ENCODE peak calls at places on chromosome 1, in six cellular contexts. One of them, this sample, is unnamed.

GRCh38 chr1:167775178-167775577 is 53.4 kb downstream of the MPZL1 start:
- DNase-seq in astrocyte: peak
- DNase-seq in adipocyte: peak
- DNase-seq in Calu3: no peak
- DNase-seq in EH: peak
- DNase-seq in NCI-H748 treated with DMSO at 0.1 percent for 48 hours: no peak
- DNase-seq in this sample: no peak

GRCh38 chr1:64624446-64624766 is 120.5 kb upstream of the RAVER2 start:
- DNase-seq in adipocyte: peak
- DNase-seq in EH: peak
- DNase-seq in NCI-H748 treated with DMSO at 0.1 percent for 48 hours: peak
- DNase-seq in astrocyte: peak
- DNase-seq in Calu3: no peak
- DNase-seq in this sample: no peak

GRCh38 chr1:159054427-159054826 is 22.1 kb downstream of the AIM2 start:
- DNase-seq in Calu3: no peak
- DNase-seq in adipocyte: peak
- DNase-seq in EH: peak
- DNase-seq in astrocyte: peak
- DNase-seq in NCI-H748 treated with DMSO at 0.1 percent for 48 hours: no peak
- DNase-seq in this sample: no peak

GRCh38 chr1:113931456-113931855 is 2.3 kb downstream of the HIPK1 start:
- DNase-seq in adipocyte: peak
- DNase-seq in astrocyte: peak
- DNase-seq in EH: peak
- DNase-seq in Calu3: no peak
- DNase-seq in NCI-H748 treated with DMSO at 0.1 percent for 48 hours: no peak
- DNase-seq in this sample: peak

GRCh38 chr1:109876617-109877319 is 33.9 kb upstream of the CSF1 start:
- DNase-seq in Calu3: no peak
- DNase-seq in adipocyte: peak
- DNase-seq in EH: peak
- DNase-seq in astrocyte: peak
- DNase-seq in NCI-H748 treated with DMSO at 0.1 percent for 48 hours: no peak
- DNase-seq in this sample: no peak

GRCh38 chr1:185360714-185361113 is 43.7 kb upstream of the IVNS1ABP start:
- DNase-seq in NCI-H748 treated with DMSO at 0.1 percent for 48 hours: no peak
- DNase-seq in EH: peak
- DNase-seq in Calu3: no peak
- DNase-seq in astrocyte: peak
- DNase-seq in adipocyte: no peak
- DNase-seq in this sample: no peak

GRCh38 chr1:6475381-6476133 is 9.6 kb upstream of the TNFRSF25 start:
- DNase-seq in astrocyte: no peak
- DNase-seq in adipocyte: peak
- DNase-seq in Calu3: peak
- DNase-seq in EH: peak
- DNase-seq in NCI-H748 treated with DMSO at 0.1 percent for 48 hours: no peak
- DNase-seq in this sample: peak

GRCh38 chr1:106921186-106921585 is 135.3 kb upstream of the PRMT6 start:
- DNase-seq in astrocyte: peak
- DNase-seq in EH: peak
- DNase-seq in NCI-H748 treated with DMSO at 0.1 percent for 48 hours: no peak
- DNase-seq in Calu3: no peak
- DNase-seq in adipocyte: no peak
- DNase-seq in this sample: no peak

GRCh38 chr1:215819114-215819513 is 252.0 kb downstream of the KCTD3 start:
- DNase-seq in astrocyte: peak
- DNase-seq in Calu3: no peak
- DNase-seq in EH: peak
- DNase-seq in adipocyte: peak
- DNase-seq in NCI-H748 treated with DMSO at 0.1 percent for 48 hours: no peak
- DNase-seq in this sample: no peak

GRCh38 chr1:77238463-77238862 is 19.2 kb upstream of the PIGK start:
- DNase-seq in Calu3: no peak
- DNase-seq in NCI-H748 treated with DMSO at 0.1 percent for 48 hours: no peak
- DNase-seq in astrocyte: no peak
- DNase-seq in EH: no peak
- DNase-seq in adipocyte: no peak
- DNase-seq in this sample: no peak

GRCh38 chr1:229230136-229230892 is 40.6 kb upstream of the RAB4A start:
- DNase-seq in EH: no peak
- DNase-seq in NCI-H748 treated with DMSO at 0.1 percent for 48 hours: no peak
- DNase-seq in adipocyte: no peak
- DNase-seq in astrocyte: no peak
- DNase-seq in Calu3: peak
- DNase-seq in this sample: no peak

GRCh38 chr1:92031281-92032110 is 1.7 kb downstream of the EPHX4 start:
- DNase-seq in EH: peak
- DNase-seq in astrocyte: no peak
- DNase-seq in Calu3: no peak
- DNase-seq in NCI-H748 treated with DMSO at 0.1 percent for 48 hours: no peak
- DNase-seq in adipocyte: peak
- DNase-seq in this sample: no peak

GRCh38 chr1:94636625-94637024 is 95.1 kb upstream of the F3 start:
- DNase-seq in EH: peak
- DNase-seq in NCI-H748 treated with DMSO at 0.1 percent for 48 hours: no peak
- DNase-seq in Calu3: no peak
- DNase-seq in adipocyte: peak
- DNase-seq in astrocyte: peak
- DNase-seq in this sample: no peak

GRCh38 chr1:93750946-93751345 is 69.3 kb upstream of the BCAR3 start:
- DNase-seq in astrocyte: no peak
- DNase-seq in Calu3: no peak
- DNase-seq in NCI-H748 treated with DMSO at 0.1 percent for 48 hours: no peak
- DNase-seq in EH: no peak
- DNase-seq in adipocyte: no peak
- DNase-seq in this sample: no peak

GRCh38 chr1:20472860-20473711 is 12.9 kb downstream of the CAMK2N1 start:
- DNase-seq in adipocyte: peak
- DNase-seq in NCI-H748 treated with DMSO at 0.1 percent for 48 hours: no peak
- DNase-seq in astrocyte: no peak
- DNase-seq in EH: peak
- DNase-seq in Calu3: no peak
- DNase-seq in this sample: no peak

GRCh38 chr1:194289569-194290266 is 1103.3 kb upstream of the B3GALT2 start:
- DNase-seq in EH: no peak
- DNase-seq in NCI-H748 treated with DMSO at 0.1 percent for 48 hours: no peak
- DNase-seq in Calu3: peak
- DNase-seq in astrocyte: no peak
- DNase-seq in adipocyte: no peak
- DNase-seq in this sample: no peak

GRCh38 chr1:208177656-208178055 is 66.5 kb downstream of the PLXNA2 start:
- DNase-seq in NCI-H748 treated with DMSO at 0.1 percent for 48 hours: peak
- DNase-seq in EH: no peak
- DNase-seq in Calu3: no peak
- DNase-seq in adipocyte: no peak
- DNase-seq in astrocyte: peak
- DNase-seq in this sample: no peak

GRCh38 chr1:27007909-27008582 is 4.6 kb downstream of the TENT5B start:
- DNase-seq in NCI-H748 treated with DMSO at 0.1 percent for 48 hours: no peak
- DNase-seq in astrocyte: no peak
- DNase-seq in EH: peak
- DNase-seq in adipocyte: peak
- DNase-seq in Calu3: peak
- DNase-seq in this sample: peak

GRCh38 chr1:18064564-18064963 is 43.0 kb upstream of the IGSF21 start:
- DNase-seq in EH: no peak
- DNase-seq in astrocyte: no peak
- DNase-seq in adipocyte: no peak
- DNase-seq in Calu3: no peak
- DNase-seq in NCI-H748 treated with DMSO at 0.1 percent for 48 hours: no peak
- DNase-seq in this sample: no peak

GRCh38 chr1:50968884-50969610 is 998 bp upstream of the CDKN2C start:
- DNase-seq in astrocyte: no peak
- DNase-seq in NCI-H748 treated with DMSO at 0.1 percent for 48 hours: peak
- DNase-seq in EH: peak
- DNase-seq in adipocyte: peak
- DNase-seq in Calu3: peak
- DNase-seq in this sample: peak

GRCh38 chr1:7093297-7093696 is 308.0 kb downstream of the CAMTA1 start:
- DNase-seq in Calu3: no peak
- DNase-seq in EH: no peak
- DNase-seq in adipocyte: no peak
- DNase-seq in astrocyte: no peak
- DNase-seq in NCI-H748 treated with DMSO at 0.1 percent for 48 hours: no peak
- DNase-seq in this sample: no peak

GRCh38 chr1:82818596-82818995 is 1017.9 kb downstream of the ADGRL2 start:
- DNase-seq in NCI-H748 treated with DMSO at 0.1 percent for 48 hours: peak
- DNase-seq in astrocyte: no peak
- DNase-seq in Calu3: no peak
- DNase-seq in adipocyte: no peak
- DNase-seq in EH: no peak
- DNase-seq in this sample: no peak

GRCh38 chr1:151511636-151512215 is 539 bp downstream of the CGN start:
- DNase-seq in astrocyte: no peak
- DNase-seq in adipocyte: peak
- DNase-seq in Calu3: peak
- DNase-seq in NCI-H748 treated with DMSO at 0.1 percent for 48 hours: peak
- DNase-seq in EH: peak
- DNase-seq in this sample: peak

GRCh38 chr1:246591504-246591903 is 25.2 kb downstream of the CNST start:
- DNase-seq in adipocyte: no peak
- DNase-seq in EH: no peak
- DNase-seq in astrocyte: no peak
- DNase-seq in Calu3: no peak
- DNase-seq in NCI-H748 treated with DMSO at 0.1 percent for 48 hours: no peak
- DNase-seq in this sample: no peak

GRCh38 chr1:13801711-13802486 is 101.9 kb downstream of the PRDM2 start:
- DNase-seq in NCI-H748 treated with DMSO at 0.1 percent for 48 hours: no peak
- DNase-seq in Calu3: no peak
- DNase-seq in EH: no peak
- DNase-seq in astrocyte: no peak
- DNase-seq in adipocyte: no peak
- DNase-seq in this sample: peak

GRCh38 chr1:175132456-175132855 is 60.1 kb downstream of the KIAA0040 start:
- DNase-seq in EH: peak
- DNase-seq in adipocyte: peak
- DNase-seq in astrocyte: peak
- DNase-seq in NCI-H748 treated with DMSO at 0.1 percent for 48 hours: no peak
- DNase-seq in Calu3: no peak
- DNase-seq in this sample: no peak

GRCh38 chr1:162251102-162251501 is 125.6 kb downstream of the SPATA46 start:
- DNase-seq in EH: no peak
- DNase-seq in Calu3: no peak
- DNase-seq in astrocyte: no peak
- DNase-seq in NCI-H748 treated with DMSO at 0.1 percent for 48 hours: no peak
- DNase-seq in adipocyte: no peak
- DNase-seq in this sample: no peak

GRCh38 chr1:201990427-201990826 is 8.0 kb downstream of the RNPEP start:
- DNase-seq in EH: no peak
- DNase-seq in Calu3: no peak
- DNase-seq in NCI-H748 treated with DMSO at 0.1 percent for 48 hours: no peak
- DNase-seq in adipocyte: no peak
- DNase-seq in astrocyte: no peak
- DNase-seq in this sample: no peak

GRCh38 chr1:86464819-86465218 is 3.9 kb upstream of the CLCA1 start:
- DNase-seq in EH: no peak
- DNase-seq in adipocyte: no peak
- DNase-seq in Calu3: no peak
- DNase-seq in astrocyte: no peak
- DNase-seq in NCI-H748 treated with DMSO at 0.1 percent for 48 hours: no peak
- DNase-seq in this sample: no peak

GRCh38 chr1:229841230-229841629 is 215.2 kb downstream of the URB2 start:
- DNase-seq in astrocyte: no peak
- DNase-seq in NCI-H748 treated with DMSO at 0.1 percent for 48 hours: no peak
- DNase-seq in adipocyte: no peak
- DNase-seq in Calu3: no peak
- DNase-seq in EH: no peak
- DNase-seq in this sample: peak

GRCh38 chr1:203051841-203052324 is 25.6 kb downstream of the PPFIA4 start:
- DNase-seq in adipocyte: no peak
- DNase-seq in EH: no peak
- DNase-seq in NCI-H748 treated with DMSO at 0.1 percent for 48 hours: no peak
- DNase-seq in Calu3: no peak
- DNase-seq in astrocyte: no peak
- DNase-seq in this sample: no peak

GRCh38 chr1:91018006-91018405 is 3.8 kb downstream of the ZNF644 start:
- DNase-seq in NCI-H748 treated with DMSO at 0.1 percent for 48 hours: no peak
- DNase-seq in adipocyte: peak
- DNase-seq in astrocyte: no peak
- DNase-seq in Calu3: no peak
- DNase-seq in EH: no peak
- DNase-seq in this sample: no peak

GRCh38 chr1:24089027-24089742 is 22.8 kb downstream of the MYOM3 start:
- DNase-seq in astrocyte: no peak
- DNase-seq in EH: no peak
- DNase-seq in NCI-H748 treated with DMSO at 0.1 percent for 48 hours: no peak
- DNase-seq in Calu3: no peak
- DNase-seq in adipocyte: no peak
- DNase-seq in this sample: no peak

GRCh38 chr1:94629259-94630181 is 88.0 kb upstream of the F3 start:
- DNase-seq in astrocyte: no peak
- DNase-seq in NCI-H748 treated with DMSO at 0.1 percent for 48 hours: no peak
- DNase-seq in EH: no peak
- DNase-seq in Calu3: no peak
- DNase-seq in adipocyte: no peak
- DNase-seq in this sample: no peak

GRCh38 chr1:235996048-235996785 is 68.7 kb downstream of the NID1 start:
- DNase-seq in Calu3: no peak
- DNase-seq in EH: no peak
- DNase-seq in NCI-H748 treated with DMSO at 0.1 percent for 48 hours: no peak
- DNase-seq in astrocyte: no peak
- DNase-seq in adipocyte: no peak
- DNase-seq in this sample: no peak

GRCh38 chr1:96538883-96539282 is 182.7 kb upstream of the PTBP2 start:
- DNase-seq in adipocyte: peak
- DNase-seq in Calu3: no peak
- DNase-seq in NCI-H748 treated with DMSO at 0.1 percent for 48 hours: no peak
- DNase-seq in astrocyte: peak
- DNase-seq in EH: peak
- DNase-seq in this sample: no peak

This sample was measured in prostate gland.